ENCODE peak calls at places on chromosomes 2 and 18, in nine cellular contexts. L is iris pigment epithelial cell; U is M059J; Z is EL; M is ACHN; G is activated T-helper 1 cell treated with Interleukin-2 at 50 U/mL for 16 hours; R is naive thymus-derived CD8-positive, alpha-beta T cell; A is coronary artery; N is effector memory CD4-positive, alpha-beta T cell. V is an unnamed sample.

GRCh38 chr2:236177604-236177966 is 9.4 kb upstream of the GBX2 start:
- DNase-seq in L (peak), U (no peak), Z (peak), M (no peak), G (no peak), R (no peak), A (peak), N (no peak), V (no peak)

GRCh38 chr18:3346487-3346886 is 84.6 kb downstream of the MYL12B start:
- DNase-seq in L (no peak), U (no peak), Z (peak), M (no peak), G (no peak), R (no peak), A (no peak), N (no peak), V (no peak)

GRCh38 chr2:217937446-217937845 is 65.3 kb downstream of the TNS1 start:
- DNase-seq in L (no peak), U (no peak), Z (no peak), M (no peak), G (no peak), R (no peak), A (no peak), N (no peak), V (no peak)

GRCh38 chr2:124985210-124985760 is 960.2 kb downstream of the CNTNAP5 start:
- DNase-seq in L (no peak), U (peak), Z (peak), M (no peak), G (no peak), R (no peak), A (no peak), N (no peak), V (no peak)

GRCh38 chr2:29662841-29663240 is 258.5 kb downstream of the ALK start:
- DNase-seq in L (no peak), U (no peak), Z (peak), M (no peak), G (no peak), R (no peak), A (no peak), N (no peak), V (no peak)

GRCh38 chr18:12884521-12885323 is 685 bp upstream of the PTPN2 start:
- DNase-seq in L (peak), U (peak), Z (no peak), M (no peak), G (no peak), R (no peak), A (no peak), N (no peak), V (no peak)

GRCh38 chr2:98087447-98088065 is 589 bp downstream of the VWA3B start:
- DNase-seq in L (peak), U (no peak), Z (no peak), M (no peak), G (no peak), R (no peak), A (no peak), N (no peak), V (no peak)

GRCh38 chr2:26946841-26947784 is 23.3 kb upstream of the MAPRE3 start:
- DNase-seq in L (peak), U (peak), Z (peak), M (peak), G (no peak), R (no peak), A (no peak), N (no peak), V (no peak)

GRCh38 chr2:150389487-150389886 is 98.0 kb downstream of the RND3 start:
- DNase-seq in L (peak), U (no peak), Z (peak), M (no peak), G (no peak), R (no peak), A (no peak), N (no peak), V (no peak)

GRCh38 chr2:16203069-16203468 is 262.7 kb downstream of the MYCN start:
- DNase-seq in L (no peak), U (no peak), Z (no peak), M (no peak), G (no peak), R (no peak), A (no peak), N (no peak), V (no peak)

GRCh38 chr2:45259144-45259543 is 249.9 kb upstream of the SIX2 start:
- DNase-seq in L (no peak), U (no peak), Z (no peak), M (no peak), G (no peak), R (no peak), A (no peak), N (no peak), V (no peak)

GRCh38 chr2:60958800-60959199 is 58.7 kb upstream of the PEX13 start:
- DNase-seq in L (peak), U (peak), Z (peak), M (peak), G (no peak), R (no peak), A (no peak), N (no peak), V (no peak)

GRCh38 chr18:79257480-79257879 is 138.2 kb upstream of the NFATC1 start:
- DNase-seq in L (no peak), U (no peak), Z (no peak), M (no peak), G (no peak), R (no peak), A (no peak), N (no peak), V (no peak)

GRCh38 chr18:75455249-75456183 is 28.0 kb upstream of the SMIM21 start:
- DNase-seq in L (peak), U (no peak), Z (peak), M (no peak), G (no peak), R (no peak), A (no peak), N (no peak), V (no peak)

GRCh38 chr18:35369126-35369525 is 8.0 kb downstream of the ZNF396 start:
- DNase-seq in L (no peak), U (no peak), Z (no peak), M (no peak), G (no peak), R (no peak), A (no peak), N (no peak), V (no peak)

GRCh38 chr2:238916875-238917590 is 69.1 kb downstream of the TWIST2 start:
- DNase-seq in L (no peak), U (peak), Z (peak), M (peak), G (no peak), R (peak), A (peak), N (no peak), V (no peak)

GRCh38 chr18:8794133-8794986 is 89.0 kb downstream of the MTCL1 start:
- DNase-seq in L (peak), U (peak), Z (peak), M (peak), G (no peak), R (no peak), A (no peak), N (no peak), V (no peak)

GRCh38 chr18:33906046-33906445 is 318.7 kb downstream of the NOL4 start:
- DNase-seq in L (peak), U (no peak), Z (no peak), M (no peak), G (no peak), R (no peak), A (no peak), N (no peak), V (no peak)

GRCh38 chr2:161250864-161251436 is 57.3 kb upstream of the PSMD14 start:
- DNase-seq in L (peak), U (peak), Z (peak), M (peak), G (no peak), R (no peak), A (no peak), N (no peak), V (no peak)

GRCh38 chr2:170715062-170715931 is at the start of gene SP5:
- DNase-seq in L (peak), U (peak), Z (peak), M (peak), G (no peak), R (no peak), A (no peak), N (no peak), V (peak)

GRCh38 chr2:149819356-149819957 is 231.9 kb upstream of the MMADHC start:
- DNase-seq in L (no peak), U (no peak), Z (no peak), M (no peak), G (no peak), R (no peak), A (no peak), N (no peak), V (no peak)

GRCh38 chr2:26477911-26478253 is at the start of gene OTOF:
- DNase-seq in L (peak), U (peak), Z (peak), M (no peak), G (no peak), R (no peak), A (no peak), N (no peak), V (no peak)

GRCh38 chr2:150977296-150977695 is 284.4 kb downstream of the RBM43 start:
- DNase-seq in L (no peak), U (no peak), Z (no peak), M (no peak), G (no peak), R (no peak), A (no peak), N (no peak), V (no peak)

GRCh38 chr2:186980787-186981550 is 132.0 kb upstream of the ZSWIM2 start:
- DNase-seq in L (no peak), U (no peak), Z (no peak), M (no peak), G (no peak), R (no peak), A (no peak), N (no peak), V (no peak)

GRCh38 chr2:160471950-160472349 is 21.7 kb downstream of the RBMS1 start:
- DNase-seq in L (no peak), U (no peak), Z (no peak), M (no peak), G (no peak), R (no peak), A (no peak), N (no peak), V (no peak)

GRCh38 chr2:218444692-218445357 is 25.9 kb downstream of the VIL1 start:
- DNase-seq in L (no peak), U (peak), Z (no peak), M (no peak), G (no peak), R (no peak), A (no peak), N (no peak), V (no peak)

GRCh38 chr2:120429586-120430500 is 83.9 kb downstream of the INHBB start:
- DNase-seq in L (no peak), U (no peak), Z (no peak), M (no peak), G (no peak), R (no peak), A (peak), N (no peak), V (no peak)

GRCh38 chr2:69333352-69333751 is 53.7 kb downstream of the GFPT1 start:
- DNase-seq in L (no peak), U (no peak), Z (no peak), M (no peak), G (no peak), R (no peak), A (no peak), N (no peak), V (no peak)

GRCh38 chr2:238974510-238975166 is 126.8 kb downstream of the TWIST2 start:
- DNase-seq in L (peak), U (peak), Z (peak), M (peak), G (no peak), R (no peak), A (peak), N (no peak), V (no peak)

GRCh38 chr2:72824224-72824842 is 1.5 kb downstream of the EXOC6B start:
- DNase-seq in L (peak), U (peak), Z (peak), M (peak), G (no peak), R (no peak), A (no peak), N (no peak), V (no peak)

GRCh38 chr2:215432759-215433594 is 2.9 kb downstream of the FN1 start:
- DNase-seq in L (peak), U (no peak), Z (no peak), M (peak), G (no peak), R (no peak), A (no peak), N (no peak), V (no peak)

GRCh38 chr2:186575302-186575701 is 14.6 kb upstream of the ITGAV start:
- DNase-seq in L (peak), U (peak), Z (peak), M (peak), G (no peak), R (no peak), A (no peak), N (no peak), V (no peak)

GRCh38 chr2:242098445-242099128 is 229.1 kb downstream of the RTP5 start:
- DNase-seq in L (peak), U (no peak), Z (no peak), M (no peak), G (no peak), R (no peak), A (no peak), N (no peak), V (no peak)

GRCh38 chr2:198994678-198995077 is 463.1 kb downstream of the SATB2 start:
- DNase-seq in L (no peak), U (no peak), Z (no peak), M (no peak), G (no peak), R (no peak), A (no peak), N (no peak), V (no peak)

GRCh38 chr2:17166506-17166905 is 351.7 kb downstream of the RAD51AP2 start:
- DNase-seq in L (peak), U (peak), Z (no peak), M (no peak), G (no peak), R (no peak), A (no peak), N (no peak), V (no peak)

GRCh38 chr2:202780514-202781021 is 91.0 kb downstream of the ICA1L start:
- DNase-seq in L (peak), U (peak), Z (peak), M (peak), G (no peak), R (no peak), A (no peak), N (no peak), V (no peak)

GRCh38 chr2:119483896-119484718 is 40.2 kb downstream of the SCTR start:
- DNase-seq in L (no peak), U (no peak), Z (no peak), M (no peak), G (no peak), R (peak), A (no peak), N (no peak), V (no peak)

GRCh38 chr18:25561923-25562322 is 210.0 kb upstream of the ZNF521 start:
- DNase-seq in L (peak), U (peak), Z (peak), M (peak), G (no peak), R (no peak), A (no peak), N (no peak), V (no peak)

GRCh38 chr18:44325903-44326650 is 354.6 kb upstream of the SETBP1 start:
- DNase-seq in L (peak), U (peak), Z (peak), M (peak), G (no peak), R (no peak), A (no peak), N (no peak), V (no peak)

GRCh38 chr18:56068701-56069100 is 480.7 kb upstream of the TCF4 start:
- DNase-seq in L (no peak), U (no peak), Z (no peak), M (no peak), G (no peak), R (no peak), A (no peak), N (no peak), V (no peak)